ENCODE peak calls at places on chromosomes 2 and 18, in nine cellular contexts. O, F, J, H, I, G, P, V and S are unnamed samples.

GRCh38 chr2:149329068-149329467 is 1.3 kb upstream of the LYPD6 start:
- DNase-seq in G (peak; percentile 25), F (no peak), J (no peak), H (peak; percentile 67), P (no peak), V (no peak), O (no peak), I (no peak), S (peak; percentile 87)

GRCh38 chr2:28393115-28393836 is 618 bp downstream of the FOSL2 start:
- DNase-seq in G (peak; percentile 70), I (peak; percentile 74), P (no peak), H (peak; percentile 72), F (no peak), O (no peak), J (peak; percentile 94), V (no peak), S (peak; percentile 95)

GRCh38 chr18:75089748-75090327 is 119.1 kb downstream of the PTGR3 start:
- DNase-seq in V (no peak), I (no peak), O (no peak), F (no peak), G (no peak), J (no peak), H (no peak), P (no peak), S (no peak)

GRCh38 chr18:70422061-70422965 is 133.5 kb downstream of the SOCS6 start:
- DNase-seq in O (peak; percentile 16), H (no peak), I (no peak), J (peak; percentile 90), V (no peak), P (no peak), F (peak; percentile 62), G (peak; percentile 82), S (peak; percentile 93)

GRCh38 chr2:30752811-30753210 is 54.4 kb downstream of the CAPN13 start:
- DNase-seq in P (no peak), J (peak; percentile 8), G (no peak), V (no peak), I (no peak), F (no peak), O (no peak), H (no peak), S (no peak)

GRCh38 chr2:13056259-13056843 is 339.6 kb downstream of the TRIB2 start:
- DNase-seq in J (no peak), I (no peak), P (no peak), H (no peak), O (no peak), V (no peak), F (peak; percentile 19), G (peak; percentile 7), S (peak; percentile 14)

GRCh38 chr2:218821605-218822211 is 9.9 kb downstream of the PRKAG3 start:
- DNase-seq in P (no peak), H (peak; percentile 72), I (no peak), V (no peak), J (no peak), G (no peak), F (no peak), O (no peak), S (no peak)

GRCh38 chr18:48942086-48942485 is 8.7 kb downstream of the SMAD7 start:
- DNase-seq in H (no peak), V (no peak), G (no peak), F (no peak), O (no peak), I (peak; percentile 20), P (no peak), J (no peak), S (no peak)

GRCh38 chr2:10428355-10428754 is 19.8 kb downstream of the ODC1 start:
- DNase-seq in H (no peak), I (no peak), P (no peak), F (no peak), J (no peak), V (no peak), O (no peak), G (no peak), S (peak; percentile 87)

GRCh38 chr2:108182489-108182888 is 57.3 kb upstream of the SULT1C3 start:
- DNase-seq in H (peak; percentile 17), V (no peak), J (no peak), G (no peak), I (no peak), P (no peak), F (peak; percentile 70), O (no peak), S (no peak)

GRCh38 chr2:62939735-62940491 is 110.7 kb upstream of the OTX1 start:
- DNase-seq in I (no peak), F (no peak), O (no peak), J (no peak), G (peak; percentile 69), P (no peak), H (no peak), V (no peak), S (peak; percentile 80)

GRCh38 chr2:150997702-150998480 is 263.8 kb downstream of the RBM43 start:
- DNase-seq in V (no peak), G (no peak), P (no peak), J (no peak), O (no peak), F (no peak), H (no peak), I (no peak), S (no peak)

GRCh38 chr2:127197475-127198385 is 22.4 kb downstream of the CYP27C1 start:
- DNase-seq in J (peak; percentile 85), V (no peak), I (peak; percentile 73), H (peak; percentile 87), F (peak; percentile 77), P (peak; percentile 32), G (peak; percentile 50), O (no peak), S (peak; percentile 89)

GRCh38 chr2:3491306-3491705 is 28.0 kb downstream of the ADI1 start:
- DNase-seq in V (no peak), I (no peak), J (no peak), H (no peak), G (no peak), P (no peak), F (peak; percentile 8), O (no peak), S (peak; percentile 75)

GRCh38 chr2:226426292-226426736 is 373.3 kb downstream of the IRS1 start:
- DNase-seq in O (no peak), J (no peak), V (no peak), F (no peak), H (no peak), P (no peak), G (peak; percentile 17), I (no peak), S (peak; percentile 21)

GRCh38 chr2:207256476-207257207 is 90.9 kb upstream of the KLF7 start:
- DNase-seq in J (no peak), F (no peak), G (no peak), I (no peak), O (no peak), V (no peak), P (no peak), H (no peak), S (no peak)

GRCh38 chr18:74862094-74862493 is 264.4 kb downstream of the ZNF407 start:
- DNase-seq in O (peak; percentile 15), P (no peak), V (no peak), J (no peak), G (no peak), F (no peak), H (no peak), I (no peak), S (no peak)

GRCh38 chr2:194730266-194730665 is 926.8 kb upstream of the SLC39A10 start:
- DNase-seq in G (no peak), I (no peak), V (no peak), P (no peak), F (no peak), H (no peak), J (no peak), O (no peak), S (no peak)

GRCh38 chr2:172442072-172442895 is 14.9 kb downstream of the ITGA6 start:
- DNase-seq in V (no peak), H (no peak), I (peak; percentile 60), F (no peak), G (peak; percentile 76), P (no peak), J (peak; percentile 87), O (no peak), S (peak; percentile 82)

GRCh38 chr18:42706618-42707017 is 408.9 kb downstream of the RIT2 start:
- DNase-seq in F (no peak), O (no peak), I (no peak), H (peak; percentile 27), G (no peak), V (no peak), J (peak; percentile 38), P (no peak), S (no peak)

GRCh38 chr2:60906395-60906794 is 25.0 kb downstream of the REL start:
- DNase-seq in V (no peak), P (no peak), J (no peak), H (no peak), F (no peak), O (no peak), I (no peak), G (no peak), S (peak; percentile 18)

GRCh38 chr2:118846667-118847446 is 591 bp downstream of the EN1 start:
- DNase-seq in H (no peak), F (no peak), P (no peak), J (peak; percentile 73), V (no peak), G (no peak), O (no peak), I (no peak), S (peak; percentile 94)

GRCh38 chr2:190864375-190864774 is 16.2 kb upstream of the GLS start:
- DNase-seq in V (no peak), I (no peak), H (no peak), G (no peak), J (no peak), O (no peak), F (no peak), P (no peak), S (no peak)